ENCODE peak calls at places on chromosomes 16 and 17, in five cellular contexts. One of them, this sample, is unnamed.

GRCh38 chr16:2238396-2239230 is 2.4 kb downstream of the DNASE1L2 start:
- DNase-seq in smooth muscle cell of the brain vasculature: no peak
- DNase-seq in fibroblast of the aortic adventitia: no peak
- DNase-seq in H9: peak; percentile 54
- DNase-seq in GM23248: no peak
- DNase-seq in this sample: peak; percentile 77

GRCh38 chr17:39631403-39631802 is 4.7 kb downstream of the PPP1R1B start:
- DNase-seq in fibroblast of the aortic adventitia: no peak
- DNase-seq in GM23248: no peak
- DNase-seq in smooth muscle cell of the brain vasculature: no peak
- DNase-seq in H9: peak; percentile 91
- DNase-seq in this sample: no peak

GRCh38 chr17:62628845-62629555 is 1.5 kb downstream of the MRC2 start:
- DNase-seq in GM23248: peak; percentile 76
- DNase-seq in smooth muscle cell of the brain vasculature: no peak
- DNase-seq in H9: peak; percentile 67
- DNase-seq in fibroblast of the aortic adventitia: peak; percentile 67
- DNase-seq in this sample: peak; percentile 93

GRCh38 chr16:3149630-3150345 is 15.0 kb downstream of the ZNF213 start:
- DNase-seq in fibroblast of the aortic adventitia: peak; percentile 39
- DNase-seq in H9: peak; percentile 84
- DNase-seq in smooth muscle cell of the brain vasculature: no peak
- DNase-seq in GM23248: peak; percentile 78
- DNase-seq in this sample: peak; percentile 95

GRCh38 chr17:30225112-30225511 is 10.4 kb downstream of the SLC6A4 start:
- DNase-seq in H9: no peak
- DNase-seq in GM23248: no peak
- DNase-seq in fibroblast of the aortic adventitia: no peak
- DNase-seq in smooth muscle cell of the brain vasculature: no peak
- DNase-seq in this sample: no peak

GRCh38 chr17:41811549-41812175 is at the start of gene P3H4:
- DNase-seq in smooth muscle cell of the brain vasculature: no peak
- DNase-seq in GM23248: peak; percentile 90
- DNase-seq in H9: peak; percentile 87
- DNase-seq in fibroblast of the aortic adventitia: peak; percentile 74
- DNase-seq in this sample: peak; percentile 98

GRCh38 chr17:4605826-4606225 is 21.5 kb downstream of the SMTNL2 start:
- DNase-seq in GM23248: no peak
- DNase-seq in smooth muscle cell of the brain vasculature: peak; percentile 96
- DNase-seq in fibroblast of the aortic adventitia: no peak
- DNase-seq in H9: no peak
- DNase-seq in this sample: peak; percentile 92

GRCh38 chr17:59165933-59166342 is 10.4 kb downstream of the PRR11 start:
- DNase-seq in H9: peak; percentile 69
- DNase-seq in GM23248: peak; percentile 52
- DNase-seq in fibroblast of the aortic adventitia: peak; percentile 66
- DNase-seq in smooth muscle cell of the brain vasculature: no peak
- DNase-seq in this sample: no peak

GRCh38 chr17:12623220-12623848 is 42.4 kb upstream of the MYOCD start:
- DNase-seq in fibroblast of the aortic adventitia: no peak
- DNase-seq in GM23248: no peak
- DNase-seq in H9: no peak
- DNase-seq in smooth muscle cell of the brain vasculature: no peak
- DNase-seq in this sample: no peak

GRCh38 chr16:71846443-71846842 is 667 bp downstream of the ATXN1L start:
- DNase-seq in GM23248: peak; percentile 69
- DNase-seq in H9: no peak
- DNase-seq in fibroblast of the aortic adventitia: peak; percentile 27
- DNase-seq in smooth muscle cell of the brain vasculature: no peak
- DNase-seq in this sample: peak; percentile 76

GRCh38 chr17:62565817-62566216 is 61.7 kb upstream of the MRC2 start:
- DNase-seq in smooth muscle cell of the brain vasculature: no peak
- DNase-seq in fibroblast of the aortic adventitia: peak; percentile 59
- DNase-seq in GM23248: peak; percentile 91
- DNase-seq in H9: no peak
- DNase-seq in this sample: peak; percentile 62

GRCh38 chr16:29925173-29925804 is 737 bp downstream of the KCTD13 start:
- DNase-seq in smooth muscle cell of the brain vasculature: no peak
- DNase-seq in GM23248: peak; percentile 47
- DNase-seq in H9: no peak
- DNase-seq in fibroblast of the aortic adventitia: peak; percentile 16
- DNase-seq in this sample: peak; percentile 25

GRCh38 chr16:85422374-85423185 is 190.5 kb upstream of the GSE1 start:
- DNase-seq in fibroblast of the aortic adventitia: no peak
- DNase-seq in smooth muscle cell of the brain vasculature: no peak
- DNase-seq in H9: no peak
- DNase-seq in GM23248: no peak
- DNase-seq in this sample: no peak

GRCh38 chr17:46949291-46950174 is 26.6 kb downstream of the GOSR2 start:
- DNase-seq in smooth muscle cell of the brain vasculature: no peak
- DNase-seq in H9: no peak
- DNase-seq in GM23248: peak; percentile 66
- DNase-seq in fibroblast of the aortic adventitia: no peak
- DNase-seq in this sample: no peak

GRCh38 chr17:60390881-60391418 is 983 bp downstream of the USP32 start:
- DNase-seq in H9: no peak
- DNase-seq in fibroblast of the aortic adventitia: peak; percentile 54
- DNase-seq in smooth muscle cell of the brain vasculature: no peak
- DNase-seq in GM23248: peak; percentile 68
- DNase-seq in this sample: peak; percentile 66

GRCh38 chr17:1068356-1068755 is 71.4 kb downstream of the TIMM22 start:
- DNase-seq in GM23248: no peak
- DNase-seq in H9: no peak
- DNase-seq in fibroblast of the aortic adventitia: no peak
- DNase-seq in smooth muscle cell of the brain vasculature: no peak
- DNase-seq in this sample: no peak

GRCh38 chr17:81586096-81586495 is 33.9 kb upstream of the FAAP100 start:
- DNase-seq in smooth muscle cell of the brain vasculature: no peak
- DNase-seq in fibroblast of the aortic adventitia: no peak
- DNase-seq in GM23248: no peak
- DNase-seq in H9: no peak
- DNase-seq in this sample: no peak